ENCODE peak calls at places on chromosomes 16 and 17, in seven cellular contexts. One of them, this sample, is unnamed.

GRCh38 chr17:54979657-54980056 is 11.1 kb downstream of the STXBP4 start:
- DNase-seq in IMR-90: no peak
- DNase-seq in astrocyte of the spinal cord: no peak
- DNase-seq in tibial nerve: no peak
- DNase-seq in CD8-positive, alpha-beta T cell: no peak
- DNase-seq in MM.1S: no peak
- DNase-seq in cardiac fibroblast: no peak
- DNase-seq in this sample: no peak

GRCh38 chr16:81526935-81527334 is 82.3 kb downstream of the CMIP start:
- DNase-seq in cardiac fibroblast: peak
- DNase-seq in CD8-positive, alpha-beta T cell: no peak
- DNase-seq in IMR-90: peak
- DNase-seq in tibial nerve: no peak
- DNase-seq in MM.1S: no peak
- DNase-seq in astrocyte of the spinal cord: peak
- DNase-seq in this sample: no peak

GRCh38 chr17:66190738-66191606 is 961 bp downstream of the CEP112 start:
- DNase-seq in cardiac fibroblast: peak
- DNase-seq in tibial nerve: no peak
- DNase-seq in MM.1S: no peak
- DNase-seq in astrocyte of the spinal cord: peak
- DNase-seq in IMR-90: peak
- DNase-seq in CD8-positive, alpha-beta T cell: no peak
- DNase-seq in this sample: no peak

GRCh38 chr16:87608400-87608985 is 6.2 kb downstream of the JPH3 start:
- DNase-seq in cardiac fibroblast: peak
- DNase-seq in tibial nerve: peak
- DNase-seq in astrocyte of the spinal cord: peak
- DNase-seq in CD8-positive, alpha-beta T cell: peak
- DNase-seq in IMR-90: peak
- DNase-seq in MM.1S: peak
- DNase-seq in this sample: peak

GRCh38 chr17:38709864-38710602 is 5.0 kb downstream of the MLLT6 start:
- DNase-seq in CD8-positive, alpha-beta T cell: no peak
- DNase-seq in astrocyte of the spinal cord: no peak
- DNase-seq in IMR-90: no peak
- DNase-seq in cardiac fibroblast: no peak
- DNase-seq in MM.1S: no peak
- DNase-seq in tibial nerve: no peak
- DNase-seq in this sample: no peak

GRCh38 chr17:56912105-56912999 is 1.5 kb downstream of the TRIM25 start:
- DNase-seq in CD8-positive, alpha-beta T cell: no peak
- DNase-seq in IMR-90: no peak
- DNase-seq in cardiac fibroblast: peak
- DNase-seq in MM.1S: no peak
- DNase-seq in tibial nerve: peak
- DNase-seq in astrocyte of the spinal cord: no peak
- DNase-seq in this sample: no peak

GRCh38 chr16:85015481-85016177 is 4.3 kb upstream of the ZDHHC7 start:
- DNase-seq in CD8-positive, alpha-beta T cell: no peak
- DNase-seq in MM.1S: no peak
- DNase-seq in tibial nerve: no peak
- DNase-seq in cardiac fibroblast: no peak
- DNase-seq in IMR-90: peak
- DNase-seq in astrocyte of the spinal cord: no peak
- DNase-seq in this sample: no peak

GRCh38 chr17:15361592-15361991 is 20.2 kb upstream of the TEKT3 start:
- DNase-seq in cardiac fibroblast: no peak
- DNase-seq in CD8-positive, alpha-beta T cell: no peak
- DNase-seq in astrocyte of the spinal cord: no peak
- DNase-seq in MM.1S: no peak
- DNase-seq in IMR-90: no peak
- DNase-seq in tibial nerve: no peak
- DNase-seq in this sample: no peak

GRCh38 chr17:45136846-45137560 is 1.5 kb downstream of the ACBD4 start:
- DNase-seq in CD8-positive, alpha-beta T cell: no peak
- DNase-seq in astrocyte of the spinal cord: no peak
- DNase-seq in IMR-90: no peak
- DNase-seq in cardiac fibroblast: no peak
- DNase-seq in MM.1S: no peak
- DNase-seq in tibial nerve: no peak
- DNase-seq in this sample: no peak

GRCh38 chr17:15488557-15488956 is 21.1 kb upstream of the CDRT4 start:
- DNase-seq in tibial nerve: no peak
- DNase-seq in CD8-positive, alpha-beta T cell: no peak
- DNase-seq in cardiac fibroblast: no peak
- DNase-seq in MM.1S: no peak
- DNase-seq in astrocyte of the spinal cord: no peak
- DNase-seq in IMR-90: no peak
- DNase-seq in this sample: no peak

GRCh38 chr17:73091410-73091769 is 1.1 kb downstream of the SLC39A11 start:
- DNase-seq in CD8-positive, alpha-beta T cell: no peak
- DNase-seq in IMR-90: no peak
- DNase-seq in MM.1S: no peak
- DNase-seq in tibial nerve: no peak
- DNase-seq in cardiac fibroblast: peak
- DNase-seq in astrocyte of the spinal cord: no peak
- DNase-seq in this sample: no peak

GRCh38 chr17:76550712-76551615 is 11.1 kb downstream of the PRCD start:
- DNase-seq in IMR-90: peak
- DNase-seq in cardiac fibroblast: peak
- DNase-seq in astrocyte of the spinal cord: peak
- DNase-seq in tibial nerve: no peak
- DNase-seq in CD8-positive, alpha-beta T cell: no peak
- DNase-seq in MM.1S: no peak
- DNase-seq in this sample: peak

GRCh38 chr17:14736631-14737030 is 435.8 kb downstream of the HS3ST3B1 start:
- DNase-seq in CD8-positive, alpha-beta T cell: no peak
- DNase-seq in IMR-90: no peak
- DNase-seq in cardiac fibroblast: no peak
- DNase-seq in MM.1S: no peak
- DNase-seq in astrocyte of the spinal cord: no peak
- DNase-seq in tibial nerve: no peak
- DNase-seq in this sample: no peak

GRCh38 chr16:17273142-17273561 is 197.6 kb downstream of the XYLT1 start:
- DNase-seq in astrocyte of the spinal cord: peak
- DNase-seq in tibial nerve: no peak
- DNase-seq in MM.1S: no peak
- DNase-seq in IMR-90: peak
- DNase-seq in CD8-positive, alpha-beta T cell: no peak
- DNase-seq in cardiac fibroblast: peak
- DNase-seq in this sample: peak

GRCh38 chr16:66735891-66736290 is 15.5 kb downstream of the DYNC1LI2 start:
- DNase-seq in MM.1S: no peak
- DNase-seq in IMR-90: no peak
- DNase-seq in cardiac fibroblast: peak
- DNase-seq in astrocyte of the spinal cord: no peak
- DNase-seq in CD8-positive, alpha-beta T cell: no peak
- DNase-seq in tibial nerve: no peak
- DNase-seq in this sample: no peak

GRCh38 chr16:29000019-29000418 is 15.2 kb downstream of the LAT start:
- DNase-seq in tibial nerve: no peak
- DNase-seq in IMR-90: no peak
- DNase-seq in CD8-positive, alpha-beta T cell: no peak
- DNase-seq in astrocyte of the spinal cord: no peak
- DNase-seq in cardiac fibroblast: no peak
- DNase-seq in MM.1S: no peak
- DNase-seq in this sample: no peak

GRCh38 chr17:74619077-74619673 is 4.4 kb downstream of the CD300E start:
- DNase-seq in tibial nerve: no peak
- DNase-seq in cardiac fibroblast: no peak
- DNase-seq in CD8-positive, alpha-beta T cell: no peak
- DNase-seq in MM.1S: no peak
- DNase-seq in IMR-90: no peak
- DNase-seq in astrocyte of the spinal cord: no peak
- DNase-seq in this sample: no peak

GRCh38 chr17:4635823-4636375 is 5.6 kb downstream of the ALOX15 start:
- DNase-seq in astrocyte of the spinal cord: no peak
- DNase-seq in IMR-90: no peak
- DNase-seq in MM.1S: peak
- DNase-seq in CD8-positive, alpha-beta T cell: no peak
- DNase-seq in tibial nerve: no peak
- DNase-seq in cardiac fibroblast: no peak
- DNase-seq in this sample: peak

GRCh38 chr17:41965694-41966375 is 760 bp upstream of the CNP start:
- DNase-seq in CD8-positive, alpha-beta T cell: peak
- DNase-seq in cardiac fibroblast: peak
- DNase-seq in astrocyte of the spinal cord: no peak
- DNase-seq in IMR-90: peak
- DNase-seq in MM.1S: peak
- DNase-seq in tibial nerve: no peak
- DNase-seq in this sample: peak

GRCh38 chr17:49339359-49339758 is 22.7 kb downstream of the ZNF652 start:
- DNase-seq in astrocyte of the spinal cord: no peak
- DNase-seq in CD8-positive, alpha-beta T cell: no peak
- DNase-seq in tibial nerve: no peak
- DNase-seq in cardiac fibroblast: no peak
- DNase-seq in MM.1S: no peak
- DNase-seq in IMR-90: no peak
- DNase-seq in this sample: no peak

DNA sequence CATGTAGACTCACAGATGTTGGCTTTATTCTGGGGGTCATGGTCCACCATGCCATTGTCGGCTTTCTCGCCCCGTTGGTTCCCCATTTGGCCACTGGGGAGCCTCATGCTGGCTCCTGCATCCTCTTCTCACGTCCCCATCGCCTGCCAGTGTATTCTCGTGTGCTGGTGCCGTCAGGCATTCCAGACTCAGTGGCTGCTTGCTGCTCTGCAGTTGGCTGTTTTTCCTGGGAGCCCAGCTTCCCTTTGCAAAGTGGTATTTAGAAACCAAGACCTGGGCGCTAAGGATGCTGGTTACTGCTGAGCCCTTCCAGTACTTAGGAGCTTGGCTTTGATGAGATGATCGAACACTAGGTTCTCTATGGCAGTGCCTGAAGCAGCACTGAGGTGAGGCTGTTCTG is 19.1 kb downstream of the CRAMP1 start:
- DNase-seq in IMR-90: no peak
- DNase-seq in MM.1S: no peak
- DNase-seq in CD8-positive, alpha-beta T cell: no peak
- DNase-seq in astrocyte of the spinal cord: no peak
- DNase-seq in cardiac fibroblast: no peak
- DNase-seq in tibial nerve: no peak
- DNase-seq in this sample: no peak
- H3K4me3 ChIP-seq in IMR-90: no peak
- H3K4me3 ChIP-seq in MM.1S: no peak
- H3K4me3 ChIP-seq in CD8-positive, alpha-beta T cell: no peak
- H3K4me3 ChIP-seq in astrocyte of the spinal cord: no peak
- H3K4me3 ChIP-seq in cardiac fibroblast: no peak
- H3K4me3 ChIP-seq in tibial nerve: no peak
- H3K4me3 ChIP-seq in this sample: no peak

GRCh38 chr16:19884611-19885455 is at the start of gene GPRC5B:
- DNase-seq in MM.1S: peak
- DNase-seq in astrocyte of the spinal cord: no peak
- DNase-seq in IMR-90: peak
- DNase-seq in tibial nerve: no peak
- DNase-seq in cardiac fibroblast: no peak
- DNase-seq in CD8-positive, alpha-beta T cell: peak
- DNase-seq in this sample: peak
- TF ChIP-seq CTCF in MM.1S: no peak
- TF ChIP-seq CTCF in astrocyte of the spinal cord: peak
- TF ChIP-seq CTCF in IMR-90: peak
- TF ChIP-seq CTCF in tibial nerve: peak
- TF ChIP-seq CTCF in cardiac fibroblast: no peak
- TF ChIP-seq CTCF in CD8-positive, alpha-beta T cell: no peak
- TF ChIP-seq CTCF in this sample: no peak

DNA sequence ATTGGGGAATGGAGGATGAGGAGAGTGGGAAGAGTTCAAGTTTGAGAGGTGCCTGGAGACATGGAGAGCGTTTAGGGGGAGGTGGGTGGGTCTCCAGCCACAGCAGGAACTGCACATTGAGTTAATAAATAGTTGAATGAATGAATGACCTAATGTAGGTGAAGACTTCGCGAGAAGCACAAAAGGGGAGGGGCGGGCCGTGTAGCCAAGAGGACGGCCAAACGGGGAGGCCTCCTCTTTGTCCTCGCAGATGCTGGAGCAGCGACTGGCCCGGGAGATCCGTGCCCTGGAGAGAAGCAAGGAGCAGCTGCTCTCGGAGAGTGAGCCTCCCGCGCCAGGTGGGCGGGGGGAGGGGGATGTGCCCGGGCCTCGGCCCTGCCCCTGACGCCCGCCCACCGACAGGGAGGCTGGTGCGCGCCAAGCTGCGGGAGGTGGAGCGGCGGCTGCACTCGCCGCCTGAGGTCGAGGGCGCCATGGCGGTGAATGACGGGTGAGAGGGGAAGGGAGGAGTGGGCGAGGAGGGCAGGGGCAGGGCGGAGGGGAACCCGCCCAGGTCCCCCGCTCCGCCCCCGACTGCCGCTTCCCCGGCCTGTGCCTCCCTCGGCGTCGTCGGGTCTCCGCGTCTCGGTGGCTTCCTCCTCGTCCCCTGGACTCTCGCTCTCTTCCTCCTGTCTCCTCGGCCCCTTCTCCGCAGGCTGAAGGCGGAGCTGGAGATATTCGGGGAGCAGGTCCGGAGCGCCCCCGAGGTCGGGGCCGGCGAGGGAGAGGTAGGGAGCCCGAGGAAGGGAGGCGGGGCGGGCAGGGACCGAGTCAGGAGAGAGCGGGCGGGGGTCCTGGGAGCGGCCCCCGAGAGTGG is 12.9 kb downstream of the SYCE1L start:
- DNase-seq in cardiac fibroblast: peak
- DNase-seq in astrocyte of the spinal cord: peak
- DNase-seq in MM.1S: peak
- DNase-seq in CD8-positive, alpha-beta T cell: peak
- DNase-seq in IMR-90: no peak
- DNase-seq in tibial nerve: no peak
- DNase-seq in this sample: peak
- H3K4me3 ChIP-seq in cardiac fibroblast: peak
- H3K4me3 ChIP-seq in astrocyte of the spinal cord: peak
- H3K4me3 ChIP-seq in MM.1S: peak
- H3K4me3 ChIP-seq in CD8-positive, alpha-beta T cell: peak
- H3K4me3 ChIP-seq in IMR-90: peak
- H3K4me3 ChIP-seq in tibial nerve: peak
- H3K4me3 ChIP-seq in this sample: peak

GRCh38 chr17:19411641-19412040 is 609 bp downstream of the RNF112 start:
- DNase-seq in MM.1S: no peak
- DNase-seq in astrocyte of the spinal cord: no peak
- DNase-seq in IMR-90: no peak
- DNase-seq in cardiac fibroblast: no peak
- DNase-seq in tibial nerve: no peak
- DNase-seq in CD8-positive, alpha-beta T cell: no peak
- DNase-seq in this sample: no peak

GRCh38 chr17:19410101-19410500 is 931 bp upstream of the RNF112 start:
- DNase-seq in cardiac fibroblast: no peak
- DNase-seq in IMR-90: no peak
- DNase-seq in tibial nerve: no peak
- DNase-seq in CD8-positive, alpha-beta T cell: no peak
- DNase-seq in astrocyte of the spinal cord: no peak
- DNase-seq in MM.1S: no peak
- DNase-seq in this sample: no peak

GRCh38 chr17:19412510-19412909 is 1.5 kb downstream of the RNF112 start:
- DNase-seq in MM.1S: no peak
- DNase-seq in CD8-positive, alpha-beta T cell: no peak
- DNase-seq in astrocyte of the spinal cord: no peak
- DNase-seq in IMR-90: no peak
- DNase-seq in tibial nerve: no peak
- DNase-seq in cardiac fibroblast: no peak
- DNase-seq in this sample: no peak

GRCh38 chr17:19409509-19409908 is 1.5 kb upstream of the RNF112 start:
- DNase-seq in tibial nerve: no peak
- DNase-seq in cardiac fibroblast: peak
- DNase-seq in IMR-90: peak
- DNase-seq in astrocyte of the spinal cord: peak
- DNase-seq in MM.1S: no peak
- DNase-seq in CD8-positive, alpha-beta T cell: no peak
- DNase-seq in this sample: no peak

GRCh38 chr17:19410875-19411291 is at the start of gene RNF112:
- DNase-seq in IMR-90: peak
- DNase-seq in tibial nerve: no peak
- DNase-seq in cardiac fibroblast: peak
- DNase-seq in CD8-positive, alpha-beta T cell: no peak
- DNase-seq in MM.1S: no peak
- DNase-seq in astrocyte of the spinal cord: peak
- DNase-seq in this sample: no peak
- TF ChIP-seq CTCF in IMR-90: peak
- TF ChIP-seq CTCF in tibial nerve: no peak
- TF ChIP-seq CTCF in cardiac fibroblast: no peak
- TF ChIP-seq CTCF in CD8-positive, alpha-beta T cell: no peak
- TF ChIP-seq CTCF in MM.1S: no peak
- TF ChIP-seq CTCF in astrocyte of the spinal cord: peak
- TF ChIP-seq CTCF in this sample: no peak

This sample was measured in GM12865.